ENCODE peak calls at places on chromosomes 16 and 17, in eight cellular contexts. One of them, this sample, is unnamed.
A peak's percentile ranks its signal among the peaks of the same experiment; 100 is the strongest.

GRCh38 chr17:39979021-39979660 is 1.5 kb upstream of the PSMD3 start:
- DNase-seq in stimulated activated CD8-positive, alpha-beta memory T cell treated with anti-CD3 and anti-CD28 coated beads, Interleukin-12 subunit alpha, Interleukin-12 subunit beta, amount 100 ng/mL, for 4 hours: no peak
- DNase-seq in hepatic stellate cell: peak; percentile 65
- DNase-seq in ELR: peak; percentile 96
- DNase-seq in A549: peak; percentile 23
- DNase-seq in HL-60: no peak
- DNase-seq in activated naive CD8-positive, alpha-beta T cell treated with anti-CD3 and anti-CD28 coated beads for 36 hours: no peak
- DNase-seq in T-helper 1 cell: no peak
- DNase-seq in this sample: no peak

GRCh38 chr17:4968916-4969550 is 1.4 kb upstream of the SPAG7 start:
- DNase-seq in HL-60: peak; percentile 73
- DNase-seq in T-helper 1 cell: no peak
- DNase-seq in stimulated activated CD8-positive, alpha-beta memory T cell treated with anti-CD3 and anti-CD28 coated beads, Interleukin-12 subunit alpha, Interleukin-12 subunit beta, amount 100 ng/mL, for 4 hours: peak; percentile 18
- DNase-seq in activated naive CD8-positive, alpha-beta T cell treated with anti-CD3 and anti-CD28 coated beads for 36 hours: peak; percentile 68
- DNase-seq in A549: peak; percentile 49
- DNase-seq in ELR: peak; percentile 95
- DNase-seq in hepatic stellate cell: peak; percentile 78
- DNase-seq in this sample: no peak

GRCh38 chr17:80678621-80679020 is 134.0 kb downstream of the RPTOR start:
- DNase-seq in T-helper 1 cell: no peak
- DNase-seq in A549: no peak
- DNase-seq in stimulated activated CD8-positive, alpha-beta memory T cell treated with anti-CD3 and anti-CD28 coated beads, Interleukin-12 subunit alpha, Interleukin-12 subunit beta, amount 100 ng/mL, for 4 hours: no peak
- DNase-seq in HL-60: no peak
- DNase-seq in activated naive CD8-positive, alpha-beta T cell treated with anti-CD3 and anti-CD28 coated beads for 36 hours: peak; percentile 38
- DNase-seq in ELR: peak; percentile 99
- DNase-seq in hepatic stellate cell: peak; percentile 92
- DNase-seq in this sample: no peak

GRCh38 chr17:82424001-82424862 is 5.8 kb upstream of the OGFOD3 start:
- DNase-seq in stimulated activated CD8-positive, alpha-beta memory T cell treated with anti-CD3 and anti-CD28 coated beads, Interleukin-12 subunit alpha, Interleukin-12 subunit beta, amount 100 ng/mL, for 4 hours: peak; percentile 18
- DNase-seq in ELR: peak; percentile 77
- DNase-seq in T-helper 1 cell: peak; percentile 38
- DNase-seq in hepatic stellate cell: peak; percentile 50
- DNase-seq in A549: peak; percentile 60
- DNase-seq in activated naive CD8-positive, alpha-beta T cell treated with anti-CD3 and anti-CD28 coated beads for 36 hours: peak; percentile 43
- DNase-seq in HL-60: no peak
- DNase-seq in this sample: peak; percentile 41

GRCh38 chr17:80645706-80646325 is 101.2 kb downstream of the RPTOR start:
- DNase-seq in activated naive CD8-positive, alpha-beta T cell treated with anti-CD3 and anti-CD28 coated beads for 36 hours: no peak
- DNase-seq in ELR: no peak
- DNase-seq in T-helper 1 cell: no peak
- DNase-seq in hepatic stellate cell: no peak
- DNase-seq in A549: no peak
- DNase-seq in HL-60: no peak
- DNase-seq in stimulated activated CD8-positive, alpha-beta memory T cell treated with anti-CD3 and anti-CD28 coated beads, Interleukin-12 subunit alpha, Interleukin-12 subunit beta, amount 100 ng/mL, for 4 hours: no peak
- DNase-seq in this sample: no peak

GRCh38 chr16:85537795-85538401 is 75.2 kb upstream of the GSE1 start:
- DNase-seq in T-helper 1 cell: no peak
- DNase-seq in A549: no peak
- DNase-seq in HL-60: no peak
- DNase-seq in stimulated activated CD8-positive, alpha-beta memory T cell treated with anti-CD3 and anti-CD28 coated beads, Interleukin-12 subunit alpha, Interleukin-12 subunit beta, amount 100 ng/mL, for 4 hours: no peak
- DNase-seq in activated naive CD8-positive, alpha-beta T cell treated with anti-CD3 and anti-CD28 coated beads for 36 hours: no peak
- DNase-seq in ELR: no peak
- DNase-seq in hepatic stellate cell: no peak
- DNase-seq in this sample: no peak

GRCh38 chr17:44925731-44926697 is 10.7 kb upstream of the GFAP start:
- DNase-seq in HL-60: no peak
- DNase-seq in activated naive CD8-positive, alpha-beta T cell treated with anti-CD3 and anti-CD28 coated beads for 36 hours: no peak
- DNase-seq in A549: no peak
- DNase-seq in T-helper 1 cell: no peak
- DNase-seq in ELR: no peak
- DNase-seq in stimulated activated CD8-positive, alpha-beta memory T cell treated with anti-CD3 and anti-CD28 coated beads, Interleukin-12 subunit alpha, Interleukin-12 subunit beta, amount 100 ng/mL, for 4 hours: no peak
- DNase-seq in hepatic stellate cell: no peak
- DNase-seq in this sample: no peak

GRCh38 chr16:70476272-70477020 is 22.1 kb downstream of the FCSK start:
- DNase-seq in activated naive CD8-positive, alpha-beta T cell treated with anti-CD3 and anti-CD28 coated beads for 36 hours: peak; percentile 72
- DNase-seq in stimulated activated CD8-positive, alpha-beta memory T cell treated with anti-CD3 and anti-CD28 coated beads, Interleukin-12 subunit alpha, Interleukin-12 subunit beta, amount 100 ng/mL, for 4 hours: no peak
- DNase-seq in HL-60: no peak
- DNase-seq in ELR: peak; percentile 87
- DNase-seq in hepatic stellate cell: peak; percentile 97
- DNase-seq in T-helper 1 cell: no peak
- DNase-seq in A549: no peak
- DNase-seq in this sample: no peak

GRCh38 chr17:80818871-80819270 is 172.8 kb upstream of the CHMP6 start:
- DNase-seq in ELR: no peak
- DNase-seq in hepatic stellate cell: no peak
- DNase-seq in HL-60: no peak
- DNase-seq in activated naive CD8-positive, alpha-beta T cell treated with anti-CD3 and anti-CD28 coated beads for 36 hours: no peak
- DNase-seq in T-helper 1 cell: no peak
- DNase-seq in stimulated activated CD8-positive, alpha-beta memory T cell treated with anti-CD3 and anti-CD28 coated beads, Interleukin-12 subunit alpha, Interleukin-12 subunit beta, amount 100 ng/mL, for 4 hours: no peak
- DNase-seq in A549: no peak
- DNase-seq in this sample: no peak

GRCh38 chr17:66580601-66581385 is 254.1 kb upstream of the CACNG5 start:
- DNase-seq in A549: no peak
- DNase-seq in ELR: peak; percentile 37
- DNase-seq in HL-60: no peak
- DNase-seq in T-helper 1 cell: no peak
- DNase-seq in hepatic stellate cell: peak; percentile 24
- DNase-seq in stimulated activated CD8-positive, alpha-beta memory T cell treated with anti-CD3 and anti-CD28 coated beads, Interleukin-12 subunit alpha, Interleukin-12 subunit beta, amount 100 ng/mL, for 4 hours: no peak
- DNase-seq in activated naive CD8-positive, alpha-beta T cell treated with anti-CD3 and anti-CD28 coated beads for 36 hours: no peak
- DNase-seq in this sample: no peak

GRCh38 chr16:1651509-1652342 is 26.4 kb upstream of the JPT2 start:
- DNase-seq in ELR: peak; percentile 8
- DNase-seq in stimulated activated CD8-positive, alpha-beta memory T cell treated with anti-CD3 and anti-CD28 coated beads, Interleukin-12 subunit alpha, Interleukin-12 subunit beta, amount 100 ng/mL, for 4 hours: no peak
- DNase-seq in HL-60: no peak
- DNase-seq in hepatic stellate cell: no peak
- DNase-seq in T-helper 1 cell: no peak
- DNase-seq in A549: no peak
- DNase-seq in activated naive CD8-positive, alpha-beta T cell treated with anti-CD3 and anti-CD28 coated beads for 36 hours: no peak
- DNase-seq in this sample: no peak

GRCh38 chr16:3835089-3835602 is 45.4 kb downstream of the CREBBP start:
- DNase-seq in ELR: no peak
- DNase-seq in activated naive CD8-positive, alpha-beta T cell treated with anti-CD3 and anti-CD28 coated beads for 36 hours: no peak
- DNase-seq in T-helper 1 cell: no peak
- DNase-seq in hepatic stellate cell: no peak
- DNase-seq in A549: no peak
- DNase-seq in stimulated activated CD8-positive, alpha-beta memory T cell treated with anti-CD3 and anti-CD28 coated beads, Interleukin-12 subunit alpha, Interleukin-12 subunit beta, amount 100 ng/mL, for 4 hours: no peak
- DNase-seq in HL-60: no peak
- DNase-seq in this sample: no peak

GRCh38 chr17:49459401-49459984 is 35.6 kb upstream of the NGFR start:
- DNase-seq in T-helper 1 cell: no peak
- DNase-seq in ELR: no peak
- DNase-seq in stimulated activated CD8-positive, alpha-beta memory T cell treated with anti-CD3 and anti-CD28 coated beads, Interleukin-12 subunit alpha, Interleukin-12 subunit beta, amount 100 ng/mL, for 4 hours: no peak
- DNase-seq in activated naive CD8-positive, alpha-beta T cell treated with anti-CD3 and anti-CD28 coated beads for 36 hours: no peak
- DNase-seq in hepatic stellate cell: no peak
- DNase-seq in A549: no peak
- DNase-seq in HL-60: no peak
- DNase-seq in this sample: no peak

GRCh38 chr17:20156196-20157077 is 147.3 kb downstream of the SPECC1 start:
- DNase-seq in T-helper 1 cell: peak; percentile 18
- DNase-seq in stimulated activated CD8-positive, alpha-beta memory T cell treated with anti-CD3 and anti-CD28 coated beads, Interleukin-12 subunit alpha, Interleukin-12 subunit beta, amount 100 ng/mL, for 4 hours: peak; percentile 6
- DNase-seq in ELR: peak; percentile 72
- DNase-seq in activated naive CD8-positive, alpha-beta T cell treated with anti-CD3 and anti-CD28 coated beads for 36 hours: peak; percentile 32
- DNase-seq in HL-60: no peak
- DNase-seq in hepatic stellate cell: peak; percentile 53
- DNase-seq in A549: peak; percentile 70
- DNase-seq in this sample: peak; percentile 34

GRCh38 chr17:58120195-58120822 is 27.9 kb upstream of the OR4D1 start:
- DNase-seq in ELR: peak; percentile 69
- DNase-seq in HL-60: peak; percentile 24
- DNase-seq in stimulated activated CD8-positive, alpha-beta memory T cell treated with anti-CD3 and anti-CD28 coated beads, Interleukin-12 subunit alpha, Interleukin-12 subunit beta, amount 100 ng/mL, for 4 hours: no peak
- DNase-seq in hepatic stellate cell: peak; percentile 19
- DNase-seq in A549: peak; percentile 65
- DNase-seq in T-helper 1 cell: peak; percentile 35
- DNase-seq in activated naive CD8-positive, alpha-beta T cell treated with anti-CD3 and anti-CD28 coated beads for 36 hours: peak; percentile 27
- DNase-seq in this sample: peak; percentile 36

GRCh38 chr16:1298406-1298805 is 11.0 kb upstream of the UBE2I start:
- DNase-seq in ELR: no peak
- DNase-seq in hepatic stellate cell: no peak
- DNase-seq in stimulated activated CD8-positive, alpha-beta memory T cell treated with anti-CD3 and anti-CD28 coated beads, Interleukin-12 subunit alpha, Interleukin-12 subunit beta, amount 100 ng/mL, for 4 hours: no peak
- DNase-seq in T-helper 1 cell: no peak
- DNase-seq in activated naive CD8-positive, alpha-beta T cell treated with anti-CD3 and anti-CD28 coated beads for 36 hours: no peak
- DNase-seq in A549: no peak
- DNase-seq in HL-60: no peak
- DNase-seq in this sample: no peak

GRCh38 chr17:50863221-50863843 is 2.8 kb downstream of the TOB1 start:
- DNase-seq in A549: peak; percentile 81
- DNase-seq in stimulated activated CD8-positive, alpha-beta memory T cell treated with anti-CD3 and anti-CD28 coated beads, Interleukin-12 subunit alpha, Interleukin-12 subunit beta, amount 100 ng/mL, for 4 hours: no peak
- DNase-seq in hepatic stellate cell: no peak
- DNase-seq in T-helper 1 cell: no peak
- DNase-seq in activated naive CD8-positive, alpha-beta T cell treated with anti-CD3 and anti-CD28 coated beads for 36 hours: peak; percentile 30
- DNase-seq in HL-60: no peak
- DNase-seq in ELR: peak; percentile 66
- DNase-seq in this sample: no peak

GRCh38 chr17:76277300-76278267 is 12.4 kb downstream of the UBALD2 start:
- DNase-seq in A549: no peak
- DNase-seq in HL-60: no peak
- DNase-seq in hepatic stellate cell: no peak
- DNase-seq in T-helper 1 cell: no peak
- DNase-seq in activated naive CD8-positive, alpha-beta T cell treated with anti-CD3 and anti-CD28 coated beads for 36 hours: no peak
- DNase-seq in stimulated activated CD8-positive, alpha-beta memory T cell treated with anti-CD3 and anti-CD28 coated beads, Interleukin-12 subunit alpha, Interleukin-12 subunit beta, amount 100 ng/mL, for 4 hours: no peak
- DNase-seq in ELR: no peak
- DNase-seq in this sample: no peak

GRCh38 chr16:85850344-85850880 is 48.5 kb upstream of the IRF8 start:
- DNase-seq in stimulated activated CD8-positive, alpha-beta memory T cell treated with anti-CD3 and anti-CD28 coated beads, Interleukin-12 subunit alpha, Interleukin-12 subunit beta, amount 100 ng/mL, for 4 hours: no peak
- DNase-seq in ELR: no peak
- DNase-seq in activated naive CD8-positive, alpha-beta T cell treated with anti-CD3 and anti-CD28 coated beads for 36 hours: no peak
- DNase-seq in HL-60: no peak
- DNase-seq in hepatic stellate cell: no peak
- DNase-seq in T-helper 1 cell: no peak
- DNase-seq in A549: no peak
- DNase-seq in this sample: no peak

GRCh38 chr17:40063034-40063765 is 435 bp downstream of the THRA start:
- DNase-seq in activated naive CD8-positive, alpha-beta T cell treated with anti-CD3 and anti-CD28 coated beads for 36 hours: peak; percentile 30
- DNase-seq in stimulated activated CD8-positive, alpha-beta memory T cell treated with anti-CD3 and anti-CD28 coated beads, Interleukin-12 subunit alpha, Interleukin-12 subunit beta, amount 100 ng/mL, for 4 hours: no peak
- DNase-seq in hepatic stellate cell: no peak
- DNase-seq in A549: no peak
- DNase-seq in T-helper 1 cell: no peak
- DNase-seq in ELR: peak; percentile 51
- DNase-seq in HL-60: peak; percentile 91
- DNase-seq in this sample: no peak

This sample was measured in stimulated activated naive CD4-positive, alpha-beta T cell.